ENCODE peak calls at places on chromosomes 12 and 14, in six cellular contexts. E, C, G, A, Q and M are unnamed samples.

GRCh38 chr12:120346031-120346430 is 18.5 kb upstream of the PLA2G1B start:
- DNase-seq in C (no peak), A (no peak), E (no peak), G (no peak), Q (no peak), M (no peak)

GRCh38 chr12:127963926-127964325 is 303.0 kb upstream of the TMEM132C start:
- DNase-seq in C (peak; percentile 16), Q (no peak), A (no peak), E (no peak), G (no peak), M (no peak)

GRCh38 chr14:35897616-35898111 is 71.5 kb downstream of the BRMS1L start:
- DNase-seq in A (no peak), Q (no peak), C (no peak), E (peak; percentile 3), G (no peak), M (peak; percentile 51)

GRCh38 chr12:79360269-79360668 is 330.5 kb downstream of the PAWR start:
- DNase-seq in C (no peak), E (peak; percentile 50), Q (no peak), G (no peak), A (no peak), M (no peak)

GRCh38 chr12:128830505-128830893 is 6.7 kb upstream of the SLC15A4 start:
- DNase-seq in Q (no peak), A (no peak), C (no peak), G (no peak), E (no peak), M (no peak)

GRCh38 chr14:105010106-105010505 is 10.8 kb downstream of the CDCA4 start:
- DNase-seq in E (no peak), G (no peak), Q (no peak), A (no peak), C (no peak), M (no peak)

GRCh38 chr14:32508281-32508680 is 179.2 kb downstream of the AKAP6 start:
- DNase-seq in Q (no peak), G (no peak), A (no peak), E (no peak), C (peak; percentile 91), M (no peak)

GRCh38 chr12:50222275-50222783 is 55.2 kb upstream of the CERS5 start:
- DNase-seq in A (peak; percentile 35), Q (peak; percentile 73), G (no peak), E (peak; percentile 67), C (peak; percentile 94), M (peak; percentile 55)

GRCh38 chr12:69225251-69225910 is 14.0 kb upstream of the CPSF6 start:
- DNase-seq in G (no peak), E (no peak), C (no peak), A (no peak), Q (no peak), M (no peak)

GRCh38 chr14:97379091-97379531 is 581.9 kb downstream of the VRK1 start:
- DNase-seq in A (no peak), G (peak; percentile 36), Q (no peak), C (no peak), E (no peak), M (no peak)

GRCh38 chr14:93892923-93893549 is 34.1 kb upstream of the FAM181A start:
- DNase-seq in G (peak; percentile 67), E (peak; percentile 84), C (peak; percentile 51), Q (peak; percentile 52), A (peak; percentile 84), M (peak; percentile 93)

GRCh38 chr14:52338282-52338681 is 24.2 kb downstream of the PTGER2 start:
- DNase-seq in A (no peak), G (no peak), Q (peak; percentile 65), C (no peak), E (no peak), M (no peak)

GRCh38 chr12:39235990-39236767 is 206.7 kb downstream of the KIF21A start:
- DNase-seq in E (no peak), Q (no peak), G (no peak), A (no peak), C (no peak), M (no peak)

GRCh38 chr12:113097716-113098427 is 37.7 kb downstream of the RASAL1 start:
- DNase-seq in A (no peak), Q (no peak), E (peak; percentile 25), G (no peak), C (no peak), M (no peak)

GRCh38 chr14:62409909-62410308 is 635.3 kb downstream of the KCNH5 start:
- DNase-seq in G (no peak), A (no peak), C (peak; percentile 50), Q (no peak), E (no peak), M (no peak)

DNA sequence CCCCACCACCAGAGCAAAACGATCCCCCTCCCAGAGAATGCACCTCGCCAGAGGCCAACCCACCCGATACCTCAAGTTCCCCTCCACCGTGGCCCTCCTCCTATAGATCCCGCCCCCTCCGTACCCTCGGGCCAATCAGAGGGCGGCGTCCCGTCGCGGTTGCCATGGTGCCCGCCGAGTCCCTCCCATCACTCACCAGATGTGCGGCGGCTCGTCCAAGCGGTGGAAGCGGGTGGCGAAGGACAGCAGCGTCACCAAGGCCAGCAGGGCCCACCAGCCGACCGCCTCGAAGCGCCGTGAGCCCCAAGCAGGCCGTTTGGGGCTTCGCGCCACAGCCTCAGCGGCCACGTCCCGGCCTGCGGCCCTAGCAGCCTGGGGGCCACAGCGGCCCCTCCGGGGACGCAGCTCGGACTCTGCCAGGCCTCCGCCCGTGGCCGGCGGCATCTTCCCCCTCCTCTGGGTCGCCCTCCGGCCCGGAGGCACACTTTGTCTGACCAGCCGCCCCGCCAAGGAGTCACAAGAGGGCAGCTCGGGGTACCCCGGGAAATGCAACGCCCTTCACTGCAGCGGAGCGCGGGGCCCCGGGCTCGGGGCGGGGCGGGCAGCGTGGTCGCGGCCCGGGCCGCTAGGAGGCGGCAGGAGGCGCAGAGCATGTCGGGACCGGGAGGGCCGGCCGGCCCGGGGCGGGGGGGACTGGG is at the start of gene POMT2:
- DNase-seq in Q (peak; percentile 93), G (peak; percentile 92), A (peak; percentile 95), C (peak; percentile 84), E (peak; percentile 96), M (peak; percentile 96)
- TF ChIP-seq CTCF in Q (peak; percentile 30), G (peak; percentile 37), A (peak; percentile 42), C (no peak), E (peak; percentile 17), M (peak; percentile 59)

GRCh38 chr12:20030847-20031246 is 337.5 kb upstream of the PDE3A start:
- DNase-seq in Q (peak; percentile 29), C (no peak), G (no peak), A (no peak), E (no peak), M (no peak)
- TF ChIP-seq CTCF in Q (no peak), C (no peak), G (no peak), A (no peak), E (no peak), M (no peak)

DNA sequence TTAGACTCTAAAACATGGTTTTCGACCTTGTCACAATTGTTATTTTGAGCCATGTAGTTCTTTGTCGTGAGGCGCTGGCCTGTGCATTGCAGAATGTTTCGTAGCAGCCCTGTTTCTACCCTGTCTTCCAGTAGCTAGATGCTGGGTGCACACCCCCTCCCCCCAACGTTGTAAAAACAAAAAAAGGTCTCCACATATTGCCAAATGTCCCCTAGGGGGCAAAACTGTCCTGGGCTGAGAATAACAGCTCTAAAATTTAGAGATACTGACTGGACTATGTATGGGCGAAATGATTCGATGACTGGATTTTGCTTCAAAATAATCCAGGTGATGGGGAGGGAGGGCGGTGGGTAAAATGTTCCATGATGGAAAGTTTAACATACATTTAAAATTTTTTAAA is 126.1 kb upstream of the FUT8 start:
- DNase-seq in Q (peak; percentile 23), G (no peak), C (peak; percentile 10), A (no peak), E (no peak), M (no peak)
- TF ChIP-seq CTCF in Q (peak; percentile 19), G (no peak), C (peak; percentile 33), A (peak; percentile 15), E (peak; percentile 26), M (no peak)

GRCh38 chr12:23947395-23947794 is 2.1 kb downstream of the SOX5 start:
- DNase-seq in G (no peak), E (no peak), Q (no peak), C (no peak), A (no peak), M (no peak)

GRCh38 chr12:23945249-23945648 is 4.2 kb downstream of the SOX5 start:
- DNase-seq in A (no peak), C (no peak), E (no peak), G (no peak), Q (no peak), M (no peak)

GRCh38 chr12:23941780-23942179 is 7.7 kb downstream of the SOX5 start:
- DNase-seq in C (no peak), E (no peak), Q (no peak), G (no peak), A (no peak), M (no peak)

GRCh38 chr12:23949212-23950010 is at the start of gene SOX5:
- DNase-seq in E (peak; percentile 73), Q (peak; percentile 4), G (no peak), A (peak; percentile 54), C (peak; percentile 1), M (peak; percentile 75)

DNA sequence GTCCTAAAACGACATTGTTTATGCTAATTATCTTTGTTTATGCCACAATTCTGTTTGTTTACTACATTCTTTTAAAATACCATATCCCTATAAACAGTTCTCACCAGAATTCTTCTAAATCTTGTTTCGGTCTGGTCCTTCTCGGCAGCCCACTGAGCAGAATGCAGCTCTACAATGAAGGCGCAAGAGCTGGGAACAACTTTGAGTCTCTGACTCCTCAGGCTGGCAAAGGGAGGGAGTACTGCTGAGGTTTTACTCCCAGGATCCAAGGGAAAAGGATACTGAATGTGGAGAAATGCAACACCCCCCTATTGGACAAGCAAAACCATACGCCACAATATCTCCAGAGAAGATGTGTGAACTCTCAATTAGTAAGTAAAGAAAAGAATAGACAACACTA is 5.4 kb downstream of the SOX5 start:
- DNase-seq in A (no peak), C (no peak), E (peak; percentile 11), Q (no peak), G (no peak), M (no peak)
- TF ChIP-seq CTCF in A (no peak), C (no peak), E (no peak), Q (no peak), G (no peak), M (no peak)

GRCh38 chr12:54158581-54158980 is 30.2 kb downstream of the SMUG1 start:
- DNase-seq in E (no peak), Q (no peak), C (no peak), A (no peak), G (no peak), M (no peak)

GRCh38 chr12:54160050-54160449 is 28.7 kb downstream of the SMUG1 start:
- DNase-seq in E (no peak), G (no peak), A (no peak), C (no peak), Q (no peak), M (no peak)

GRCh38 chr12:54159549-54159948 is 29.2 kb downstream of the SMUG1 start:
- DNase-seq in G (no peak), Q (no peak), A (no peak), E (no peak), C (no peak), M (no peak)

GRCh38 chr12:54160807-54161480 is 27.8 kb downstream of the SMUG1 start:
- DNase-seq in G (no peak), C (no peak), Q (no peak), E (no peak), A (no peak), M (no peak)

GRCh38 chr12:54159140-54159539 is 29.6 kb downstream of the SMUG1 start:
- DNase-seq in C (no peak), Q (no peak), G (no peak), A (peak; percentile 56), E (peak; percentile 51), M (peak; percentile 74)
- TF ChIP-seq CTCF in C (no peak), Q (no peak), G (no peak), A (no peak), E (no peak), M (peak; percentile 29)